ENCODE peak calls at places on chromosomes 2 and 18, in nine cellular contexts. One of them, this sample, is unnamed.

GRCh38 chr2:203476881-203477280 is 58.2 kb downstream of the RAPH1 start:
- DNase-seq in non-pigmented ciliary epithelial cell: no peak
- DNase-seq in activated naive CD8-positive, alpha-beta T cell treated with anti-CD3 and anti-CD28 coated beads, Interleukin-2, amount 10 ng/mL, durations not matched to agents 7 days and 5 days: no peak
- DNase-seq in activated naive CD4-positive, alpha-beta T cell treated with Interleukin-2 at 50 U/mL for 16 hours: no peak
- DNase-seq in naive thymus-derived CD8-positive, alpha-beta T cell: no peak
- DNase-seq in NCI-H2081: no peak
- DNase-seq in posterior vena cava: no peak
- DNase-seq in right lobe of liver: no peak
- DNase-seq in heart left ventricle: no peak
- DNase-seq in this sample: no peak

GRCh38 chr2:236352761-236353593 is 88.8 kb upstream of the ASB18 start:
- DNase-seq in naive thymus-derived CD8-positive, alpha-beta T cell: no peak
- DNase-seq in right lobe of liver: no peak
- DNase-seq in activated naive CD4-positive, alpha-beta T cell treated with Interleukin-2 at 50 U/mL for 16 hours: peak; percentile 28
- DNase-seq in NCI-H2081: peak; percentile 9
- DNase-seq in non-pigmented ciliary epithelial cell: no peak
- DNase-seq in heart left ventricle: no peak
- DNase-seq in activated naive CD8-positive, alpha-beta T cell treated with anti-CD3 and anti-CD28 coated beads, Interleukin-2, amount 10 ng/mL, durations not matched to agents 7 days and 5 days: no peak
- DNase-seq in posterior vena cava: no peak
- DNase-seq in this sample: no peak

GRCh38 chr2:174341995-174342571 is 7.3 kb downstream of the SP9 start:
- DNase-seq in posterior vena cava: no peak
- DNase-seq in right lobe of liver: no peak
- DNase-seq in activated naive CD4-positive, alpha-beta T cell treated with Interleukin-2 at 50 U/mL for 16 hours: no peak
- DNase-seq in activated naive CD8-positive, alpha-beta T cell treated with anti-CD3 and anti-CD28 coated beads, Interleukin-2, amount 10 ng/mL, durations not matched to agents 7 days and 5 days: peak; percentile 58
- DNase-seq in naive thymus-derived CD8-positive, alpha-beta T cell: no peak
- DNase-seq in NCI-H2081: no peak
- DNase-seq in heart left ventricle: no peak
- DNase-seq in non-pigmented ciliary epithelial cell: no peak
- DNase-seq in this sample: no peak

GRCh38 chr2:222523783-222524544 is 99.6 kb downstream of the SGPP2 start:
- DNase-seq in activated naive CD8-positive, alpha-beta T cell treated with anti-CD3 and anti-CD28 coated beads, Interleukin-2, amount 10 ng/mL, durations not matched to agents 7 days and 5 days: no peak
- DNase-seq in posterior vena cava: no peak
- DNase-seq in heart left ventricle: no peak
- DNase-seq in non-pigmented ciliary epithelial cell: no peak
- DNase-seq in right lobe of liver: no peak
- DNase-seq in activated naive CD4-positive, alpha-beta T cell treated with Interleukin-2 at 50 U/mL for 16 hours: no peak
- DNase-seq in NCI-H2081: no peak
- DNase-seq in naive thymus-derived CD8-positive, alpha-beta T cell: no peak
- DNase-seq in this sample: no peak

GRCh38 chr2:42239811-42240210 is 70.7 kb downstream of the EML4 start:
- DNase-seq in activated naive CD4-positive, alpha-beta T cell treated with Interleukin-2 at 50 U/mL for 16 hours: no peak
- DNase-seq in posterior vena cava: no peak
- DNase-seq in activated naive CD8-positive, alpha-beta T cell treated with anti-CD3 and anti-CD28 coated beads, Interleukin-2, amount 10 ng/mL, durations not matched to agents 7 days and 5 days: no peak
- DNase-seq in NCI-H2081: no peak
- DNase-seq in naive thymus-derived CD8-positive, alpha-beta T cell: no peak
- DNase-seq in right lobe of liver: no peak
- DNase-seq in non-pigmented ciliary epithelial cell: no peak
- DNase-seq in heart left ventricle: no peak
- DNase-seq in this sample: no peak

GRCh38 chr18:58362027-58362575 is 266.8 kb downstream of the ALPK2 start:
- DNase-seq in non-pigmented ciliary epithelial cell: peak; percentile 78
- DNase-seq in posterior vena cava: peak; percentile 78
- DNase-seq in right lobe of liver: no peak
- DNase-seq in NCI-H2081: no peak
- DNase-seq in naive thymus-derived CD8-positive, alpha-beta T cell: no peak
- DNase-seq in heart left ventricle: peak; percentile 29
- DNase-seq in activated naive CD4-positive, alpha-beta T cell treated with Interleukin-2 at 50 U/mL for 16 hours: no peak
- DNase-seq in activated naive CD8-positive, alpha-beta T cell treated with anti-CD3 and anti-CD28 coated beads, Interleukin-2, amount 10 ng/mL, durations not matched to agents 7 days and 5 days: no peak
- DNase-seq in this sample: no peak

GRCh38 chr2:190678444-190679162 is 29.7 kb downstream of the NAB1 start:
- DNase-seq in posterior vena cava: no peak
- DNase-seq in right lobe of liver: no peak
- DNase-seq in naive thymus-derived CD8-positive, alpha-beta T cell: no peak
- DNase-seq in heart left ventricle: peak; percentile 15
- DNase-seq in NCI-H2081: no peak
- DNase-seq in activated naive CD8-positive, alpha-beta T cell treated with anti-CD3 and anti-CD28 coated beads, Interleukin-2, amount 10 ng/mL, durations not matched to agents 7 days and 5 days: no peak
- DNase-seq in non-pigmented ciliary epithelial cell: peak; percentile 22
- DNase-seq in activated naive CD4-positive, alpha-beta T cell treated with Interleukin-2 at 50 U/mL for 16 hours: peak; percentile 47
- DNase-seq in this sample: no peak

GRCh38 chr2:7014201-7014640 is 97.0 kb downstream of the RNF144A start:
- DNase-seq in right lobe of liver: no peak
- DNase-seq in non-pigmented ciliary epithelial cell: no peak
- DNase-seq in activated naive CD4-positive, alpha-beta T cell treated with Interleukin-2 at 50 U/mL for 16 hours: peak; percentile 14
- DNase-seq in activated naive CD8-positive, alpha-beta T cell treated with anti-CD3 and anti-CD28 coated beads, Interleukin-2, amount 10 ng/mL, durations not matched to agents 7 days and 5 days: no peak
- DNase-seq in posterior vena cava: no peak
- DNase-seq in NCI-H2081: no peak
- DNase-seq in heart left ventricle: no peak
- DNase-seq in naive thymus-derived CD8-positive, alpha-beta T cell: no peak
- DNase-seq in this sample: no peak

GRCh38 chr2:15337996-15338666 is 223.0 kb downstream of the NBAS start:
- DNase-seq in right lobe of liver: no peak
- DNase-seq in activated naive CD8-positive, alpha-beta T cell treated with anti-CD3 and anti-CD28 coated beads, Interleukin-2, amount 10 ng/mL, durations not matched to agents 7 days and 5 days: no peak
- DNase-seq in NCI-H2081: no peak
- DNase-seq in naive thymus-derived CD8-positive, alpha-beta T cell: no peak
- DNase-seq in heart left ventricle: no peak
- DNase-seq in activated naive CD4-positive, alpha-beta T cell treated with Interleukin-2 at 50 U/mL for 16 hours: no peak
- DNase-seq in non-pigmented ciliary epithelial cell: no peak
- DNase-seq in posterior vena cava: no peak
- DNase-seq in this sample: no peak

GRCh38 chr18:56003651-56004050 is 415.7 kb upstream of the TCF4 start:
- DNase-seq in heart left ventricle: no peak
- DNase-seq in right lobe of liver: no peak
- DNase-seq in posterior vena cava: no peak
- DNase-seq in naive thymus-derived CD8-positive, alpha-beta T cell: no peak
- DNase-seq in NCI-H2081: no peak
- DNase-seq in activated naive CD4-positive, alpha-beta T cell treated with Interleukin-2 at 50 U/mL for 16 hours: no peak
- DNase-seq in activated naive CD8-positive, alpha-beta T cell treated with anti-CD3 and anti-CD28 coated beads, Interleukin-2, amount 10 ng/mL, durations not matched to agents 7 days and 5 days: no peak
- DNase-seq in non-pigmented ciliary epithelial cell: no peak
- DNase-seq in this sample: no peak

GRCh38 chr2:227861011-227861410 is 10.4 kb upstream of the DAW1 start:
- DNase-seq in activated naive CD4-positive, alpha-beta T cell treated with Interleukin-2 at 50 U/mL for 16 hours: no peak
- DNase-seq in right lobe of liver: no peak
- DNase-seq in activated naive CD8-positive, alpha-beta T cell treated with anti-CD3 and anti-CD28 coated beads, Interleukin-2, amount 10 ng/mL, durations not matched to agents 7 days and 5 days: no peak
- DNase-seq in non-pigmented ciliary epithelial cell: no peak
- DNase-seq in naive thymus-derived CD8-positive, alpha-beta T cell: no peak
- DNase-seq in NCI-H2081: no peak
- DNase-seq in posterior vena cava: no peak
- DNase-seq in heart left ventricle: no peak
- DNase-seq in this sample: no peak

GRCh38 chr2:3522851-3523481 is 3.6 kb upstream of the ADI1 start:
- DNase-seq in right lobe of liver: no peak
- DNase-seq in activated naive CD4-positive, alpha-beta T cell treated with Interleukin-2 at 50 U/mL for 16 hours: no peak
- DNase-seq in non-pigmented ciliary epithelial cell: no peak
- DNase-seq in NCI-H2081: no peak
- DNase-seq in heart left ventricle: no peak
- DNase-seq in naive thymus-derived CD8-positive, alpha-beta T cell: no peak
- DNase-seq in posterior vena cava: no peak
- DNase-seq in activated naive CD8-positive, alpha-beta T cell treated with anti-CD3 and anti-CD28 coated beads, Interleukin-2, amount 10 ng/mL, durations not matched to agents 7 days and 5 days: no peak
- DNase-seq in this sample: no peak

GRCh38 chr2:161031516-161031915 is 128.7 kb upstream of the TANK start:
- DNase-seq in heart left ventricle: no peak
- DNase-seq in activated naive CD8-positive, alpha-beta T cell treated with anti-CD3 and anti-CD28 coated beads, Interleukin-2, amount 10 ng/mL, durations not matched to agents 7 days and 5 days: no peak
- DNase-seq in right lobe of liver: no peak
- DNase-seq in activated naive CD4-positive, alpha-beta T cell treated with Interleukin-2 at 50 U/mL for 16 hours: no peak
- DNase-seq in posterior vena cava: no peak
- DNase-seq in naive thymus-derived CD8-positive, alpha-beta T cell: no peak
- DNase-seq in NCI-H2081: no peak
- DNase-seq in non-pigmented ciliary epithelial cell: peak; percentile 72
- DNase-seq in this sample: no peak

GRCh38 chr2:200507179-200507578 is 2.7 kb downstream of the KCTD18 start:
- DNase-seq in right lobe of liver: no peak
- DNase-seq in heart left ventricle: no peak
- DNase-seq in activated naive CD4-positive, alpha-beta T cell treated with Interleukin-2 at 50 U/mL for 16 hours: no peak
- DNase-seq in naive thymus-derived CD8-positive, alpha-beta T cell: no peak
- DNase-seq in posterior vena cava: no peak
- DNase-seq in NCI-H2081: peak; percentile 2
- DNase-seq in non-pigmented ciliary epithelial cell: no peak
- DNase-seq in activated naive CD8-positive, alpha-beta T cell treated with anti-CD3 and anti-CD28 coated beads, Interleukin-2, amount 10 ng/mL, durations not matched to agents 7 days and 5 days: no peak
- DNase-seq in this sample: no peak

GRCh38 chr18:31977270-31977872 is 34.4 kb upstream of the TRAPPC8 start:
- DNase-seq in right lobe of liver: no peak
- DNase-seq in posterior vena cava: no peak
- DNase-seq in naive thymus-derived CD8-positive, alpha-beta T cell: no peak
- DNase-seq in activated naive CD8-positive, alpha-beta T cell treated with anti-CD3 and anti-CD28 coated beads, Interleukin-2, amount 10 ng/mL, durations not matched to agents 7 days and 5 days: no peak
- DNase-seq in non-pigmented ciliary epithelial cell: peak; percentile 11
- DNase-seq in heart left ventricle: peak; percentile 43
- DNase-seq in activated naive CD4-positive, alpha-beta T cell treated with Interleukin-2 at 50 U/mL for 16 hours: peak; percentile 6
- DNase-seq in NCI-H2081: peak; percentile 12
- DNase-seq in this sample: no peak

GRCh38 chr2:137252934-137253333 is 487.6 kb downstream of the THSD7B start:
- DNase-seq in activated naive CD8-positive, alpha-beta T cell treated with anti-CD3 and anti-CD28 coated beads, Interleukin-2, amount 10 ng/mL, durations not matched to agents 7 days and 5 days: no peak
- DNase-seq in non-pigmented ciliary epithelial cell: peak; percentile 27
- DNase-seq in posterior vena cava: no peak
- DNase-seq in activated naive CD4-positive, alpha-beta T cell treated with Interleukin-2 at 50 U/mL for 16 hours: no peak
- DNase-seq in naive thymus-derived CD8-positive, alpha-beta T cell: no peak
- DNase-seq in NCI-H2081: no peak
- DNase-seq in heart left ventricle: no peak
- DNase-seq in right lobe of liver: no peak
- DNase-seq in this sample: peak; percentile 78

GRCh38 chr2:196758474-196759377 is 40.8 kb downstream of the GTF3C3 start:
- DNase-seq in activated naive CD8-positive, alpha-beta T cell treated with anti-CD3 and anti-CD28 coated beads, Interleukin-2, amount 10 ng/mL, durations not matched to agents 7 days and 5 days: no peak
- DNase-seq in right lobe of liver: no peak
- DNase-seq in posterior vena cava: no peak
- DNase-seq in naive thymus-derived CD8-positive, alpha-beta T cell: no peak
- DNase-seq in NCI-H2081: no peak
- DNase-seq in activated naive CD4-positive, alpha-beta T cell treated with Interleukin-2 at 50 U/mL for 16 hours: no peak
- DNase-seq in non-pigmented ciliary epithelial cell: no peak
- DNase-seq in heart left ventricle: no peak
- DNase-seq in this sample: no peak

GRCh38 chr18:12908706-12909105 is 24.7 kb upstream of the PTPN2 start:
- DNase-seq in activated naive CD4-positive, alpha-beta T cell treated with Interleukin-2 at 50 U/mL for 16 hours: no peak
- DNase-seq in NCI-H2081: no peak
- DNase-seq in non-pigmented ciliary epithelial cell: no peak
- DNase-seq in activated naive CD8-positive, alpha-beta T cell treated with anti-CD3 and anti-CD28 coated beads, Interleukin-2, amount 10 ng/mL, durations not matched to agents 7 days and 5 days: no peak
- DNase-seq in naive thymus-derived CD8-positive, alpha-beta T cell: no peak
- DNase-seq in right lobe of liver: no peak
- DNase-seq in posterior vena cava: no peak
- DNase-seq in heart left ventricle: no peak
- DNase-seq in this sample: no peak